ENCODE peak calls at places on chromosomes 7 and 10, in four cellular contexts. One of them, this sample, is unnamed.

GRCh38 chr10:878333-878753 is 53.2 kb downstream of the LARP4B start:
- DNase-seq in brain microvascular endothelial cell: no peak
- DNase-seq in HCT116: no peak
- DNase-seq in heart left ventricle: no peak
- DNase-seq in this sample: no peak

GRCh38 chr7:71486414-71486813 is 354.5 kb downstream of the GALNT17 start:
- DNase-seq in brain microvascular endothelial cell: no peak
- DNase-seq in HCT116: no peak
- DNase-seq in heart left ventricle: no peak
- DNase-seq in this sample: no peak

GRCh38 chr7:150428671-150429451 is 21.6 kb upstream of the GIMAP8 start:
- DNase-seq in brain microvascular endothelial cell: peak; percentile 68
- DNase-seq in HCT116: no peak
- DNase-seq in heart left ventricle: peak; percentile 51
- DNase-seq in this sample: no peak

GRCh38 chr10:75399461-75400162 is 2.0 kb downstream of the ZNF503 start:
- DNase-seq in brain microvascular endothelial cell: peak; percentile 65
- DNase-seq in HCT116: no peak
- DNase-seq in heart left ventricle: peak; percentile 90
- DNase-seq in this sample: peak; percentile 55

GRCh38 chr10:106559442-106559841 is 605.1 kb downstream of the SORCS1 start:
- DNase-seq in brain microvascular endothelial cell: peak; percentile 34
- DNase-seq in HCT116: no peak
- DNase-seq in heart left ventricle: no peak
- DNase-seq in this sample: no peak

GRCh38 chr7:2474813-2475677 is 1.2 kb downstream of the GRIFIN start:
- DNase-seq in brain microvascular endothelial cell: no peak
- DNase-seq in HCT116: no peak
- DNase-seq in heart left ventricle: no peak
- DNase-seq in this sample: no peak

GRCh38 chr10:70331486-70332268 is 47.9 kb upstream of the NPFFR1 start:
- DNase-seq in brain microvascular endothelial cell: peak; percentile 90
- DNase-seq in HCT116: peak; percentile 96
- DNase-seq in heart left ventricle: peak; percentile 82
- DNase-seq in this sample: no peak

GRCh38 chr10:32360241-32360640 is 13.3 kb upstream of the EPC1 start:
- DNase-seq in brain microvascular endothelial cell: no peak
- DNase-seq in HCT116: no peak
- DNase-seq in heart left ventricle: no peak
- DNase-seq in this sample: no peak

GRCh38 chr10:122307669-122308486 is 36.8 kb downstream of the BTBD16 start:
- DNase-seq in brain microvascular endothelial cell: peak; percentile 95
- DNase-seq in HCT116: peak; percentile 97
- DNase-seq in heart left ventricle: peak; percentile 77
- DNase-seq in this sample: no peak

GRCh38 chr7:130960208-130960988 is 226.4 kb upstream of the KLF14 start:
- DNase-seq in brain microvascular endothelial cell: peak; percentile 97
- DNase-seq in HCT116: peak; percentile 87
- DNase-seq in heart left ventricle: no peak
- DNase-seq in this sample: no peak

GRCh38 chr7:68199951-68200660 is 1203.5 kb downstream of the TYW1 start:
- DNase-seq in brain microvascular endothelial cell: no peak
- DNase-seq in HCT116: no peak
- DNase-seq in heart left ventricle: no peak
- DNase-seq in this sample: no peak

GRCh38 chr7:132367007-132367406 is 209.3 kb downstream of the PLXNA4 start:
- DNase-seq in brain microvascular endothelial cell: no peak
- DNase-seq in HCT116: no peak
- DNase-seq in heart left ventricle: no peak
- DNase-seq in this sample: no peak

GRCh38 chr10:33521062-33521461 is 186.6 kb upstream of the NRP1 start:
- DNase-seq in brain microvascular endothelial cell: no peak
- DNase-seq in HCT116: no peak
- DNase-seq in heart left ventricle: no peak
- DNase-seq in this sample: no peak

GRCh38 chr7:131931368-131931767 is 374.9 kb upstream of the PODXL start:
- DNase-seq in brain microvascular endothelial cell: no peak
- DNase-seq in HCT116: no peak
- DNase-seq in heart left ventricle: no peak
- DNase-seq in this sample: no peak

GRCh38 chr7:156604311-156604710 is 36.3 kb upstream of the RNF32 start:
- DNase-seq in brain microvascular endothelial cell: no peak
- DNase-seq in HCT116: no peak
- DNase-seq in heart left ventricle: no peak
- DNase-seq in this sample: no peak

GRCh38 chr7:155807013-155807804 is 5.1 kb downstream of the SHH start:
- DNase-seq in brain microvascular endothelial cell: no peak
- DNase-seq in HCT116: no peak
- DNase-seq in heart left ventricle: peak; percentile 16
- DNase-seq in this sample: no peak

GRCh38 chr7:135905355-135905754 is 71.8 kb downstream of the MTPN start:
- DNase-seq in brain microvascular endothelial cell: no peak
- DNase-seq in HCT116: no peak
- DNase-seq in heart left ventricle: no peak
- DNase-seq in this sample: no peak

GRCh38 chr10:99914236-99914635 is 95.5 kb downstream of the DNMBP start:
- DNase-seq in brain microvascular endothelial cell: no peak
- DNase-seq in HCT116: no peak
- DNase-seq in heart left ventricle: no peak
- DNase-seq in this sample: no peak
- H3K27ac ChIP-seq in brain microvascular endothelial cell: no peak overlapping the region
- H3K27ac ChIP-seq in HCT116: no peak overlapping the region
- H3K27ac ChIP-seq in heart left ventricle: no peak overlapping the region
- H3K27ac ChIP-seq in this sample: no peak overlapping the region

GRCh38 chr7:144410441-144410840 is 6.9 kb upstream of the NOBOX start:
- DNase-seq in brain microvascular endothelial cell: no peak
- DNase-seq in HCT116: no peak
- DNase-seq in heart left ventricle: no peak
- DNase-seq in this sample: no peak
- H3K27ac ChIP-seq in brain microvascular endothelial cell: no peak overlapping the region
- H3K27ac ChIP-seq in HCT116: no peak overlapping the region
- H3K27ac ChIP-seq in heart left ventricle: no peak overlapping the region
- H3K27ac ChIP-seq in this sample: no peak overlapping the region

DNA sequence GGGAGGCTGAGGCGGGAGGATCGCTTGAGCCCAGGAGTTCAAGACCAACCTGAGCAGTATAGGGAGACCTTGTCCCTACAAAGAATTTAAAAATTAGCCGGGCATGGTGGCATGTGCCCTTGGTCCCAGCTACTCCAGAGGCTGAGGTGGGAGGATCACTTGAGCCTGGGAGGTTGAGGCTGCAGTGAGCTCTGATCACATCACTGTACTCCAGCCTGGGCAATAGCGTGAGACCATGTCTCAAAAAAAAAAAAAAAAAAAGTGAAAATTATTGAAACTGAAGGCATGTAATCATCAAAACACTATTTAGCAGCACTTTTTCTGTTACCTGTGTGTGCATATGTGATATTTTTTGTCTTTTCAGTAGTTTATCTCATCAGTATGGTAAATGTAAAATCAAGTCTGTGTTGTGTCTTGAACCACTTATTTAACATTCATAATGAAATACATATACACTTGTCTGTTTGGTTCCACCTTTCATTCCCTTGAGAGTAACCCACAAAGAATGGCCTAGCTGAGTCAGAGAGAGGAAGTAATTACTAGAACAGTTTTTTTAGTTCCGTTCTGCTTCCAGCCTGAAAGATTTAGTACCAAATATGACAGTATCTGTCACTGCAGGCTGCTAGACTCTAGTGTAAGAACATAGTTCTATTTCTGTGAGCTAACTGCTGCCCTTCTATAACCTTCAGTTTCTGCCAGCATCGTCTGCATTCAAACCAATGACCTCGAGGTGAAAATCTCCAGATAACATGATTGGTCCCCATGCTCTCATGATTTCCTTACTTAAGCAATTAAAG is 68.6 kb downstream of the MMRN2 start:
- DNase-seq in brain microvascular endothelial cell: peak; percentile 25
- DNase-seq in HCT116: no peak
- DNase-seq in heart left ventricle: no peak
- DNase-seq in this sample: no peak
- H3K27ac ChIP-seq in brain microvascular endothelial cell: no peak overlapping the region
- H3K27ac ChIP-seq in HCT116: no peak overlapping the region
- H3K27ac ChIP-seq in heart left ventricle: peak overlapping the region; percentile 71
- H3K27ac ChIP-seq in this sample: no peak overlapping the region

GRCh38 chr10:78973901-78974408 is 94.8 kb upstream of the ZMIZ1 start:
- DNase-seq in brain microvascular endothelial cell: peak; percentile 40
- DNase-seq in HCT116: peak; percentile 42
- DNase-seq in heart left ventricle: peak; percentile 84
- DNase-seq in this sample: peak; percentile 80
- H3K27ac ChIP-seq in brain microvascular endothelial cell: peak overlapping the region; percentile 97
- H3K27ac ChIP-seq in HCT116: peak overlapping the region; percentile 96
- H3K27ac ChIP-seq in heart left ventricle: peak overlapping the region; percentile 95
- H3K27ac ChIP-seq in this sample: peak overlapping the region; percentile 95

GRCh38 chr10:50554381-50554994 is 69.3 kb downstream of the SGMS1 start:
- DNase-seq in brain microvascular endothelial cell: no peak
- DNase-seq in HCT116: no peak
- DNase-seq in heart left ventricle: no peak
- DNase-seq in this sample: no peak
- H3K27ac ChIP-seq in brain microvascular endothelial cell: no peak overlapping the region
- H3K27ac ChIP-seq in HCT116: no peak overlapping the region
- H3K27ac ChIP-seq in heart left ventricle: peak overlapping the region; percentile 42
- H3K27ac ChIP-seq in this sample: peak overlapping the region; percentile 7

DNA sequence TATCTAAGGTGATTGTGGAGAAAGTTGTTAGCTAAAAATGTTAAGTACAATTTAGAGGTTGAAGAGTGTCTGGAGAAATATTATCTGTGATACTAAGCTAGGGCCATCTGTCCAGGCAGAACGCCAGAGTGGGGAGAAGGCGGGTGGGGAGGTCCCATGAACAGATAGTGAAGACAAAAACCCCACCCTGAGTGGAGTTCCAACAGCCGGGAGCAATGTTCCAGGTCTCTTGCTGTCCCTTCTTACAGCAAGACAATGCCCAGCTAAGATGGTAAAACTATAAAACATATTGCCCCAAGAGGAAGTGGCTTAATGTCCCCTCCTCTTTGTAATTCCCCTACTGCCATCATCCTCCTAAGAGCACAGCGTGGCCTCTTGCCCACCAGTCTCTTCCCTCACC is 10.4 kb upstream of the IL15RA start:
- DNase-seq in brain microvascular endothelial cell: no peak
- DNase-seq in HCT116: no peak
- DNase-seq in heart left ventricle: peak; percentile 66
- DNase-seq in this sample: no peak
- H3K27ac ChIP-seq in brain microvascular endothelial cell: no peak overlapping the region
- H3K27ac ChIP-seq in HCT116: no peak overlapping the region
- H3K27ac ChIP-seq in heart left ventricle: no peak overlapping the region
- H3K27ac ChIP-seq in this sample: no peak overlapping the region

GRCh38 chr7:30594055-30594539 is 581 bp upstream of the GARS1 start:
- DNase-seq in brain microvascular endothelial cell: peak; percentile 16
- DNase-seq in HCT116: no peak
- DNase-seq in heart left ventricle: peak; percentile 38
- DNase-seq in this sample: peak; percentile 30
- H3K27ac ChIP-seq in brain microvascular endothelial cell: peak overlapping the region; percentile 90
- H3K27ac ChIP-seq in HCT116: peak overlapping the region; percentile 92
- H3K27ac ChIP-seq in heart left ventricle: peak overlapping the region; percentile 93
- H3K27ac ChIP-seq in this sample: peak overlapping the region; percentile 85